ENCODE peak calls at places on chromosomes 16 and 17, in six cellular contexts. P is H9, E is mesenchymal stem cell, J is IMR-90, Q is neuronal stem cell, Y is trophoblast cell. U is an unnamed sample.

GRCh38 chr16:80123189-80123588 is 417.6 kb upstream of the DYNLRB2 start:
- DNase-seq in P (no peak), E (no peak), J (no peak), Q (no peak), Y (peak), U (no peak)

GRCh38 chr17:71071837-71072236 is 902.5 kb downstream of the KCNJ2 start:
- DNase-seq in P (no peak), E (peak), J (peak), Q (no peak), Y (peak), U (no peak)

GRCh38 chr17:81030726-81031570 is 4.0 kb upstream of the BAIAP2 start:
- DNase-seq in P (no peak), E (no peak), J (no peak), Q (no peak), Y (no peak), U (no peak)

GRCh38 chr17:31099051-31099450 is 4.3 kb downstream of the NF1 start:
- DNase-seq in P (no peak), E (no peak), J (peak), Q (no peak), Y (no peak), U (no peak)

GRCh38 chr16:84732674-84733352 is 33.0 kb downstream of the USP10 start:
- DNase-seq in P (no peak), E (no peak), J (no peak), Q (no peak), Y (peak), U (no peak)

GRCh38 chr16:85902366-85903155 is 3.6 kb downstream of the IRF8 start:
- DNase-seq in P (no peak), E (no peak), J (no peak), Q (no peak), Y (peak), U (no peak)

GRCh38 chr17:46044989-46045388 is 45.9 kb downstream of the STH start:
- DNase-seq in P (no peak), E (no peak), J (no peak), Q (no peak), Y (no peak), U (no peak)

GRCh38 chr17:55086635-55087058 is 118.1 kb downstream of the STXBP4 start:
- DNase-seq in P (no peak), E (peak), J (peak), Q (no peak), Y (no peak), U (no peak)

GRCh38 chr16:73050115-73051099 is 2.5 kb upstream of the ZFHX3 start:
- DNase-seq in P (no peak), E (no peak), J (no peak), Q (no peak), Y (no peak), U (no peak)

GRCh38 chr17:17926840-17927449 is 45.3 kb downstream of the TOM1L2 start:
- DNase-seq in P (no peak), E (no peak), J (no peak), Q (no peak), Y (no peak), U (no peak)

GRCh38 chr16:28951410-28951943 is 740 bp downstream of the NFATC2IP start:
- DNase-seq in P (peak), E (no peak), J (no peak), Q (no peak), Y (peak), U (no peak)

GRCh38 chr16:30526137-30526822 is at the start of gene ZNF768:
- DNase-seq in P (peak), E (peak), J (no peak), Q (peak), Y (no peak), U (peak)

GRCh38 chr17:5011928-5012327 is 14.2 kb downstream of the KIF1C start:
- DNase-seq in P (no peak), E (peak), J (peak), Q (no peak), Y (no peak), U (no peak)

GRCh38 chr16:68473358-68474064 is 25.2 kb upstream of the SMPD3 start:
- DNase-seq in P (no peak), E (no peak), J (no peak), Q (no peak), Y (no peak), U (no peak)

GRCh38 chr16:2787961-2788360 is 601 bp upstream of the PRSS33 start:
- DNase-seq in P (no peak), E (no peak), J (no peak), Q (no peak), Y (no peak), U (no peak)

GRCh38 chr16:57528499-57529323 is 7.7 kb downstream of the CCDC102A start:
- DNase-seq in P (peak), E (no peak), J (no peak), Q (no peak), Y (peak), U (peak)

GRCh38 chr17:56707312-56708219 is 114.1 kb downstream of the NOG start:
- DNase-seq in P (peak), E (peak), J (peak), Q (peak), Y (peak), U (no peak)

GRCh38 chr17:63479495-63480184 is 2.8 kb downstream of the ACE start:
- DNase-seq in P (no peak), E (peak), J (no peak), Q (no peak), Y (no peak), U (no peak)

GRCh38 chr16:47732806-47733150 is 271.6 kb downstream of the PHKB start:
- DNase-seq in P (peak), E (peak), J (peak), Q (no peak), Y (no peak), U (no peak)

GRCh38 chr16:17211797-17212196 is 259.0 kb downstream of the XYLT1 start:
- DNase-seq in P (peak), E (no peak), J (no peak), Q (peak), Y (peak), U (no peak)

GRCh38 chr16:17224859-17225258 is 245.9 kb downstream of the XYLT1 start:
- DNase-seq in P (no peak), E (no peak), J (peak), Q (no peak), Y (no peak), U (no peak)

GRCh38 chr16:84753412-84754325 is 53.9 kb downstream of the USP10 start:
- DNase-seq in P (no peak), E (peak), J (no peak), Q (no peak), Y (no peak), U (no peak)

GRCh38 chr17:68356520-68356919 is 65.2 kb downstream of the ARSG start:
- DNase-seq in P (no peak), E (no peak), J (no peak), Q (no peak), Y (no peak), U (no peak)

GRCh38 chr16:29951966-29952365 is 9.9 kb upstream of the TMEM219 start:
- DNase-seq in P (peak), E (no peak), J (no peak), Q (no peak), Y (no peak), U (peak)

GRCh38 chr17:60888812-60889709 is 211.4 kb downstream of the BCAS3 start:
- DNase-seq in P (no peak), E (no peak), J (peak), Q (no peak), Y (no peak), U (no peak)

GRCh38 chr16:4370570-4371480 is 823 bp upstream of the VASN start:
- DNase-seq in P (no peak), E (peak), J (peak), Q (no peak), Y (no peak), U (no peak)

GRCh38 chr17:80751070-80751459 is 206.4 kb downstream of the RPTOR start:
- DNase-seq in P (no peak), E (no peak), J (peak), Q (no peak), Y (no peak), U (no peak)

GRCh38 chr17:81392909-81393654 is 2.2 kb upstream of the BAHCC1 start:
- DNase-seq in P (no peak), E (no peak), J (no peak), Q (no peak), Y (peak), U (no peak)

GRCh38 chr16:4783251-4783950 is 4.7 kb downstream of the SEPTIN12 start:
- DNase-seq in P (no peak), E (no peak), J (no peak), Q (no peak), Y (no peak), U (no peak)

GRCh38 chr17:73165616-73166404 is 1.0 kb downstream of the SSTR2 start:
- DNase-seq in P (peak), E (peak), J (no peak), Q (peak), Y (peak), U (peak)

GRCh38 chr16:19153876-19154275 is 14.2 kb upstream of the SYT17 start:
- DNase-seq in P (no peak), E (peak), J (peak), Q (no peak), Y (no peak), U (no peak)

GRCh38 chr16:81421536-81421935 is 23.1 kb upstream of the CMIP start:
- DNase-seq in P (no peak), E (no peak), J (no peak), Q (no peak), Y (peak), U (no peak)

GRCh38 chr16:28933176-28933575 is 1.4 kb downstream of the CD19 start:
- DNase-seq in P (no peak), E (no peak), J (no peak), Q (no peak), Y (peak), U (no peak)

GRCh38 chr16:52191533-52192134 is 355.3 kb downstream of the TOX3 start:
- DNase-seq in P (peak), E (peak), J (peak), Q (peak), Y (peak), U (peak)

GRCh38 chr16:30902070-30902972 is 5.9 kb downstream of the CTF1 start:
- DNase-seq in P (peak), E (peak), J (peak), Q (no peak), Y (peak), U (peak)

GRCh38 chr17:11986939-11987329 is 10.3 kb downstream of the ZNF18 start:
- DNase-seq in P (no peak), E (peak), J (peak), Q (peak), Y (peak), U (no peak)

DNA sequence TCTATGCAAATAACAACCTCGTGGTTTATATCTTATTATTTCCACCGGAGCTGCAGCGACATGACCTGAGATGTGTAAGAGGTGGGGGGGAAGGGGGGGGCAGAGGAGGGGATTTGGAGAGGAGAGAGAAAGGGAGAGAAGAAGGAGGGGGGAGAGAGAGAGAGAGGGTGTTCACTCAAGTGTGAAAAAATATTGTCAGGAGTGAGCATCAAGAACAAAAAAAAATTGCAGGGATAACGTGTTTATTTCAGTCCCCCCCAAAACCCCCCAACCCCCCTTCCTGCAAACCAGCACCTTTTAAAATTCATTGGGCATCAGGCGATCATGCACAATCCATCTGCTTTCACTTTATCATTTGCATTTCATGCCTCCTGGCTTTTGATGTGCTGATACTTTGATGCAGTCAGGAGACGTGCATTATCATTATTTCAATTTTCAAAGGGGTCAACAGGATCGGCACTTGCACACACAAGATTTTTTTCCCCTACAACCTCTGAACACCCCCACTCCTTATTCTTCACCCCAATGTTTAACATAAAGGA is 197.9 kb downstream of the AATF start:
- DNase-seq in P (no peak), E (no peak), J (no peak), Q (no peak), Y (no peak), U (no peak)
- H4K91ac ChIP-seq in P (no peak), E (no peak), J (no peak), Q (no peak), Y (no peak), U (no peak)

GRCh38 chr17:66748578-66748977 is 86.3 kb upstream of the CACNG5 start:
- DNase-seq in P (no peak), E (no peak), J (no peak), Q (no peak), Y (no peak), U (no peak)

GRCh38 chr17:66747561-66748275 is 87.2 kb upstream of the CACNG5 start:
- DNase-seq in P (no peak), E (no peak), J (peak), Q (no peak), Y (peak), U (no peak)

GRCh38 chr17:66749217-66749832 is 85.6 kb upstream of the CACNG5 start:
- DNase-seq in P (no peak), E (no peak), J (no peak), Q (no peak), Y (no peak), U (no peak)

GRCh38 chr17:66750756-66751543 is 84.0 kb upstream of the CACNG5 start:
- DNase-seq in P (no peak), E (no peak), J (no peak), Q (no peak), Y (no peak), U (no peak)

GRCh38 chr17:66746736-66747135 is 88.2 kb upstream of the CACNG5 start:
- DNase-seq in P (no peak), E (no peak), J (no peak), Q (no peak), Y (no peak), U (no peak)
- H4K91ac ChIP-seq in P (no peak), E (no peak), J (no peak), Q (no peak), Y (no peak), U (no peak)

DNA sequence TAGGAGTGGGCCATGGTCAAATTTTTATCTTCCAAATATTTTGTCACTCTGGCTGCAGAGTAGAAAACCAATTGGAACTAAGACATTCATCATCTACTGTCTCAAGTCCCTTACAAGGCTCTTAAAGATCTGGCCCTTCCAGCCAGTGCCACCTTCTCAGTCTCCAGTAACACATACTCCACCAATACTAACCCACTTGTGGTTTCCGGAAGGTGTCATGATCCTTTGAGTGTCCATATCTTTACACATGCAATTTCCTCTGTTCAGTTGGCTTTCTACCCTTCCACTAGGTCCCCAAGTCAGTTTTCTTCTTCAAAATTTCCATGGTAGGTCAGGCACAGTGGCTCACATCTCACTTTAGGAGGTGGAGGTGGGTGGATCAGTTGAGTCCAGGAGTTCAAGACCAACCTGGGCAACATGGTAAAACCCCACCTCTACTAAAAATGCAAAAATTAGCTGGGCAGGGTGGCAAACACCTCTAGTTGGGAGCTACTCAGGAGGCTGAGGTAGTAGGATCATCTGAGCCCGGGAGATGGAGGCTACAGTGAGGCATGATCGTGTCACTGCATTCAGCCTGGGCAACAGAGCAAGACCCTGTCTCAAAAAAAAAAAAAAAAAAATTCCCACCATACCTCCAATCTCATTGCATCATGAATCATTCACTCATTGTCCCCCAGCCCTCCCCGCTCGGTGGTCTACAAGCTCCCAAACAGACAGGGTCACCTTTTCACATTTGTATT is 6.0 kb upstream of the GRB2 start:
- DNase-seq in P (no peak), E (no peak), J (no peak), Q (no peak), Y (no peak), U (no peak)
- H4K91ac ChIP-seq in P (no peak), E (no peak), J (no peak), Q (no peak), Y (no peak), U (no peak)

DNA sequence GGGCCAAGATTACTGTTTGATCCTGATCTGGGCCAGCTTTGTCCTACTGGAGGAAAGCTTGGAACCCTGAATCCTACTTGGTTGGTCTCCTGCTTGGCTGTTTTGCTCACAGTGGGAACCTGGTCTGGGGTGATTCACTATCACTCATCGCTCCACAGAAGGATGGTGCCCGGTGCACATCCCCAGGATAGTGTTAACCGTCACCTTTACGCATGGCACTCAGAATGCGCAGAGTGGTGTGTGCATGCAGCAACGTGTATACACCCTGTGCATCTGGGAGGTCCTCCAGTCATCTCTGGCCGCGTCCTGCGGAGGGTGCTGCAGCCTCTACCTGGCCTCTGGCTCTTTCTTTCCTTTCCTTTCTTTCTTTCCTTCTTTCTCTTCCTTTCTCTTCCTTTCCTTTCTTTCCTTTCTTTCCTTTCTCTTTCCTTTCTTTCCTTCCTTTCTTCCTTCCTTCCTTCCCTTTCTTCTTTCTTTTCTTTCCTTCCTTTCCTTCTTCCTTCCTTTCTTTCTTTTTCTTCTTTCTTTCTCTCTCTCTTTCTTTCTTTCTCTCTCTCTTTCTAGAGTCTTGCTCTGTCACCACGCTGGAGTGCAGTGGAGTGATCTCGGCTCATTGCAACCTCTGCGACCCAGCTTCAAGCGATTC is 13.1 kb downstream of the SOCS3 start:
- DNase-seq in P (no peak), E (no peak), J (peak), Q (no peak), Y (no peak), U (no peak)
- H4K91ac ChIP-seq in P (no peak), E (peak), J (no peak), Q (no peak), Y (no peak), U (no peak)

GRCh38 chr17:40680998-40681397 is 16.0 kb upstream of the KRT222 start:
- DNase-seq in P (no peak), E (no peak), J (no peak), Q (no peak), Y (no peak), U (no peak)

GRCh38 chr17:40678902-40679522 is 14.0 kb upstream of the KRT222 start:
- DNase-seq in P (no peak), E (no peak), J (no peak), Q (no peak), Y (peak), U (no peak)

GRCh38 chr17:40675905-40676304 is 10.9 kb upstream of the KRT222 start:
- DNase-seq in P (no peak), E (no peak), J (no peak), Q (no peak), Y (no peak), U (no peak)

GRCh38 chr17:40679523-40679907 is 14.5 kb upstream of the KRT222 start:
- DNase-seq in P (no peak), E (no peak), J (no peak), Q (no peak), Y (no peak), U (no peak)
- H4K91ac ChIP-seq in P (no peak), E (no peak), J (no peak), Q (no peak), Y (no peak), U (no peak)

DNA sequence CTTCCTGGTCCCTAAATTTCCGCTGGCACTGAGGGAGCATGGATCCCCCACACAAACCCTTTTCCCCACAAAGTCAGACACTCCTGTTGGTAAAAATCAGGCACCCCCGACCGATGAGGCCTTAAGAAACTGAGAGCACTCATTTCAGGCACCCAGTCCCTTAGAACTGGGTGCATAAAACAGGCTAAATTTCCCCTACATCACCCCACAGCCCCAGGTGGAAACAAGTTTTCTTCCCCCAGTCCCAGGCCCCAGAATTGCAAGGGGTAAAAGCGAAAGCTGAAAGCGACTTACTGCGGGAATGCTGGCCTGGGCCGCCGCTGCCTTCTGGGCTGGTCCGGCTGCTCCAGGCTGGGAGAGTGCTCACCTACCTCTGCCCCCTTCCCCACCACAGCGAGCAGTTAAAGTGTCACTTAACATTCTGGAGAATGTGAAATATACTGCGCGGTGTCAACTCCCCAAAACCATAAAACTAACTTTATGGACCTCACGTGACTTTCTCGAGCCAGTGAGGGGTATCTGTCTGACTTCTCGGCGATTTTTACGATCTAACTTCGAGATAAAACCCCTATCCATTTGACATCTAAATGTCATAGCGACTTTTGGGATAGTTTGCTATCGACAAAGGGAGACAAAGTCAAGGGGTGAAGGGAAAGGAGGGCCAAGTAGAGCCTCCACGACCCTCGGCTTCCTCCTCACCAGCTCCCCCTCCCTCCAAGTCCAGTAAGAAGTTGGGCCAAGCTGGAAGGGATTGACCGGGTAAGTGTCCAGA is at the start of gene HOXB3:
- DNase-seq in P (no peak), E (peak), J (peak), Q (no peak), Y (no peak), U (no peak)
- H4K91ac ChIP-seq in P (no peak), E (peak), J (peak), Q (no peak), Y (peak), U (no peak)

GRCh38 chr17:75838410-75838809 is 5.8 kb downstream of the UNC13D start:
- DNase-seq in P (no peak), E (no peak), J (no peak), Q (no peak), Y (no peak), U (no peak)
- H4K91ac ChIP-seq in P (no peak), E (no peak), J (no peak), Q (no peak), Y (no peak), U (no peak)